ENCODE peak calls at places on chromosome 16, in five cellular contexts. S is astrocyte of the spinal cord, I is type B pancreatic cell, V is adrenal gland, Y is fibroblast of pulmonary artery. G is an unnamed sample.

GRCh38 chr16:11497329-11497805 is 89.4 kb downstream of the LITAF start:
- DNase-seq in S (peak; percentile 72), I (no peak), V (peak; percentile 97), Y (peak; percentile 55), G (peak; percentile 96)

GRCh38 chr16:85037050-85037410 is 9.4 kb downstream of the KIAA0513 start:
- DNase-seq in S (peak; percentile 94), I (no peak), V (peak; percentile 91), Y (peak; percentile 63), G (no peak)

GRCh38 chr16:17852977-17853702 is 382.4 kb upstream of the XYLT1 start:
- DNase-seq in S (no peak), I (no peak), V (no peak), Y (no peak), G (no peak)

GRCh38 chr16:66616169-66616568 is 11.7 kb downstream of the CMTM3 start:
- DNase-seq in S (no peak), I (no peak), V (no peak), Y (no peak), G (no peak)

GRCh38 chr16:28130099-28131088 is 66.9 kb upstream of the GSG1L start:
- DNase-seq in S (peak; percentile 12), I (no peak), V (no peak), Y (no peak), G (no peak)

GRCh38 chr16:9625122-9625521 is 533.7 kb downstream of the HAPSTR1 start:
- DNase-seq in S (no peak), I (no peak), V (no peak), Y (no peak), G (no peak)

GRCh38 chr16:48076455-48077012 is 79.3 kb downstream of the ABCC12 start:
- DNase-seq in S (peak; percentile 76), I (no peak), V (no peak), Y (peak; percentile 25), G (no peak)

GRCh38 chr16:16048904-16049582 is 99.6 kb downstream of the ABCC1 start:
- DNase-seq in S (no peak), I (no peak), V (no peak), Y (no peak), G (no peak)

GRCh38 chr16:57167951-57168350 is 17.9 kb downstream of the PSME3IP1 start:
- DNase-seq in S (peak; percentile 83), I (no peak), V (no peak), Y (peak; percentile 90), G (no peak)

GRCh38 chr16:90008708-90009145 is 10.5 kb downstream of the DBNDD1 start:
- DNase-seq in S (peak; percentile 22), I (no peak), V (no peak), Y (no peak), G (no peak)

GRCh38 chr16:2008631-2009301 is 855 bp downstream of the ZNF598 start:
- DNase-seq in S (no peak), I (no peak), V (no peak), Y (peak; percentile 57), G (no peak)

GRCh38 chr16:17177242-17177967 is 293.4 kb downstream of the XYLT1 start:
- DNase-seq in S (peak; percentile 60), I (no peak), V (no peak), Y (no peak), G (no peak)

GRCh38 chr16:14502932-14503741 is 126.9 kb downstream of the PARN start:
- DNase-seq in S (peak; percentile 78), I (no peak), V (no peak), Y (peak; percentile 63), G (no peak)

GRCh38 chr16:53510704-53511070 is 7.7 kb upstream of the AKTIP start:
- DNase-seq in S (no peak), I (no peak), V (no peak), Y (no peak), G (no peak)

GRCh38 chr16:57507414-57508083 is 21.3 kb upstream of the DOK4 start:
- DNase-seq in S (no peak), I (no peak), V (no peak), Y (no peak), G (no peak)

GRCh38 chr16:31221357-31222160 is 4.6 kb upstream of the PYDC1 start:
- DNase-seq in S (no peak), I (no peak), V (no peak), Y (no peak), G (no peak)

GRCh38 chr16:14086477-14086876 is 15.4 kb downstream of the MRTFB start:
- DNase-seq in S (no peak), I (no peak), V (no peak), Y (no peak), G (no peak)

GRCh38 chr16:56998352-56998751 is 9.0 kb downstream of the NLRC5 start:
- DNase-seq in S (no peak), I (no peak), V (no peak), Y (no peak), G (no peak)

GRCh38 chr16:12613131-12613991 is 190.3 kb downstream of the CPPED1 start:
- DNase-seq in S (peak; percentile 78), I (no peak), V (no peak), Y (no peak), G (no peak)

GRCh38 chr16:21053595-21053994 is 97.1 kb downstream of the DNAH3 start:
- DNase-seq in S (no peak), I (no peak), V (no peak), Y (no peak), G (no peak)

GRCh38 chr16:20901441-20902112 is 1.0 kb downstream of the LYRM1 start:
- DNase-seq in S (peak; percentile 57), I (no peak), V (peak; percentile 82), Y (peak; percentile 70), G (peak; percentile 73)

GRCh38 chr16:22425847-22426246 is 51.4 kb upstream of the CDR2 start:
- DNase-seq in S (no peak), I (no peak), V (peak; percentile 47), Y (no peak), G (no peak)

GRCh38 chr16:19436540-19436939 is 18.9 kb downstream of the TMC5 start:
- DNase-seq in S (no peak), I (no peak), V (no peak), Y (no peak), G (no peak)

GRCh38 chr16:70642633-70643032 is 3.7 kb upstream of the IL34 start:
- DNase-seq in S (no peak), I (no peak), V (no peak), Y (no peak), G (no peak)

GRCh38 chr16:70635356-70636016 is 10.9 kb upstream of the IL34 start:
- DNase-seq in S (peak; percentile 69), I (peak; percentile 47), V (no peak), Y (peak; percentile 93), G (no peak)

GRCh38 chr16:70634861-70635260 is 11.5 kb upstream of the IL34 start:
- DNase-seq in S (no peak), I (no peak), V (no peak), Y (peak; percentile 69), G (no peak)

GRCh38 chr16:70644763-70645597 is 1.4 kb upstream of the IL34 start:
- DNase-seq in S (no peak), I (no peak), V (no peak), Y (no peak), G (no peak)

DNA sequence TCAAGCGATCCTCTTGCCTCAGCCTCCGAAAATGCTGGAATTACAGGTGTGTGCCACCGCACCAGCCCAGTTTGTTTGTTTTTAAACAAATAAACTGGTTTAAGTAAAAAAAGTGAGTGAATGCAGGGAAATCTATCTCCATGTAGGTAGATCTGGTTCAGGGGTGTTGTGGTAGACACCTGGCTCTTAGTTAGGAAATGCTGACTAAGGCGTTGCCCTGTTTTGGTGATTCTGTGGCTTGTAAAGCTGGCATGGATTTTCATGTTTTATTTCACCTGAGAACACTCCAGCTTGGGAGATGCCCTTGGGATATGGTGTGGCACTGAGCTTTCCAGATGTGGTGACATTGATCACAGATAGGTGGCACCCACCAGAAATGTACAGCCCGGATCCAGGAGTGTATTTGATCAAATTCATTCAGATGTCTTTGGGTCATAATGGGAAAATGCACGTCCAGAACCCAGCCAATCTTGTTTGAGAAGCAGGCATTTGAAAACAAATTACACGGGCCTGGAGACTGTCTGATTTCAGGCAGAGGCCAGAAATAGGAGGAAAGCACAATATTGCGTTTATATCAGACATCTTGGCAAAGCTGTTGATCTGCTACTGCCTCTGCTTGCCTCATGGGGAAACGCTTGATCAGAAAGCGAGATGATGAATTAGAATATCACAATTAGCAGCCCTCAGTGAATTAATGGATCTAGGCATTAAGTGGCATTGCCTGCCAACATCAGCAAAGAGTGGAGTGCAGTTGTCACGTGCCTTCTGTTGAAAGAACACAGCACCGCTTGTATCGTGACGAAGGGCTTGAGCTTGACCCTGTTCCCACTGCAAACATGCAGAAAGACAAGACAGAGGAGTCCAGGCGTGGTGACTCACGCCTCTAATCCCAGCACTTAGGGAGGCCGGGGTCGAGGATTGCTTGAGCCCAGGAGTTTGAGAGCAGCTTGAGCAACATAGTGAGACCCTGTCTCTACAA is 7.3 kb upstream of the IL34 start:
- DNase-seq in S (peak; percentile 74), I (peak; percentile 43), V (peak; percentile 79), Y (peak; percentile 88), G (no peak)
- TF ChIP-seq CTCF in S (no peak), I (no peak), V (no peak), Y (peak; percentile 4), G (no peak)

GRCh38 chr16:588639-588888 is 1.3 kb upstream of the RAB40C start:
- DNase-seq in S (peak; percentile 65), I (no peak), V (peak; percentile 88), Y (peak; percentile 69), G (peak; percentile 66)

GRCh38 chr16:590165-590874 is 454 bp downstream of the RAB40C start:
- DNase-seq in S (peak; percentile 41), I (no peak), V (peak; percentile 73), Y (peak; percentile 46), G (no peak)

GRCh38 chr16:590875-591200 is 972 bp downstream of the RAB40C start:
- DNase-seq in S (no peak), I (no peak), V (no peak), Y (no peak), G (no peak)

GRCh38 chr16:589658-590159 is at the start of gene RAB40C:
- DNase-seq in S (peak; percentile 99), I (peak; percentile 99), V (peak; percentile 99), Y (peak; percentile 99), G (peak; percentile 99)

DNA sequence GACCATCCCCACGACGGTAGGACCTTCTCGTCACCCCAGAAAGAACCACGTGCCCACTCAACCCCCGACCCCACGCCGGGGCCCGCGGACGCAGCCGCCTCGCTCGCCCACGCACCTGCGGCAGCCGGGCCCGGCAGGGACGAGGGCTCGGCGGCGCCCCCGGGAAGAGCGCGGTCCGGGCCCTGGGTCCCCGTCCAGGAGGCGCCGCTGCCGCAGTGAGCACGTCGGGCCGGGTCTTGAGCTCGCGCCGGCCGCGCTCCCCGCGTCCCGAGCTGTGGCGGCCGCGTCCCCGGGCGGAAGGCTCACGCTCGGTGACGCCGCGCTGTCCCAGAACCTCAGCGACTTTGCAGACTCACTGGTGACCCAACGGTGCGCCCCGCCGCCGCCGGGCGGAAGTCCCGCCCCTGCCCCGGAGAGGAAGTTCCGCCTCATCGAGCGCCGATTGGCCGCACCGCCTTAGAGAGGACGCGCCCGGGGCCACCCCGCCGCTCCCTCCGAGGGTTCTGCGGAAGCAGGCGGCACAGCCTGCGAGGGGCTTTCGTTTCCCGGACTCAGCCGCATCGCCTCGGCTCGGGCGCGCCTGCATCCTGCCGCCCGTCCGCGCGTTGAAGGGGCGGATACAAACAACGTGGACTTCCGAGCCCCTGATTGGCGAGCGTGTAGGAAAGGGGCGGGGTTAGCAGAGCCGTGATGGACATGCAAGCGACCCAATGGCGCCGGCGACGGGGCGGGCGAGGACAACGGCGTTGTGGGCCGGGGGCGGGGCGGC is 793 bp upstream of the RAB40C start:
- DNase-seq in S (peak; percentile 97), I (peak; percentile 99), V (peak; percentile 99), Y (peak; percentile 96), G (peak; percentile 98)
- TF ChIP-seq CTCF in S (no peak), I (no peak), V (no peak), Y (no peak), G (no peak)

GRCh38 chr16:82181456-82182185 is 11.6 kb upstream of the MPHOSPH6 start:
- DNase-seq in S (no peak), I (no peak), V (no peak), Y (no peak), G (no peak)
- TF ChIP-seq CTCF in S (no peak), I (no peak), V (no peak), Y (no peak), G (no peak)

GRCh38 chr16:72939247-72939646 is 108.7 kb downstream of the ZFHX3 start:
- DNase-seq in S (peak; percentile 70), I (no peak), V (peak; percentile 68), Y (peak; percentile 77), G (no peak)
- TF ChIP-seq CTCF in S (peak; percentile 38), I (no peak), V (no peak), Y (peak; percentile 50), G (no peak)